ENCODE peak calls at places on chromosomes 1 and 21, in seven cellular contexts. Q is breast epithelium, V is GM12891, X is H54, N is testis, D is uterus, G is NB4. F is an unnamed sample.

GRCh38 chr1:155715777-155716176 is 26.9 kb downstream of the DAP3 start:
- DNase-seq in X (no peak), G (no peak), D (no peak), N (no peak), Q (no peak), V (no peak), F (no peak)

GRCh38 chr21:25080706-25081495 is 526.4 kb downstream of the MRPL39 start:
- DNase-seq in X (no peak), Q (no peak), V (no peak), D (no peak), G (peak), N (no peak), F (no peak)

GRCh38 chr21:22044431-22044830 is 1046.2 kb downstream of the NCAM2 start:
- DNase-seq in G (no peak), Q (no peak), V (no peak), X (no peak), N (no peak), D (no peak), F (no peak)

GRCh38 chr1:89254658-89255287 is 17.9 kb downstream of the GBP5 start:
- DNase-seq in X (no peak), D (no peak), V (no peak), Q (no peak), N (no peak), G (no peak), F (no peak)

GRCh38 chr1:46991083-46991923 is 32.2 kb upstream of the CYP4X1 start:
- DNase-seq in Q (no peak), N (no peak), X (no peak), V (no peak), D (no peak), G (peak), F (no peak)

GRCh38 chr1:85894651-85895050 is 186.4 kb upstream of the ZNHIT6 start:
- DNase-seq in D (no peak), V (peak), G (peak), N (peak), Q (no peak), X (no peak), F (peak)

GRCh38 chr21:17414766-17415165 is 98.1 kb upstream of the CXADR start:
- DNase-seq in X (no peak), Q (no peak), V (no peak), D (no peak), G (no peak), N (no peak), F (no peak)

GRCh38 chr1:234494049-234494448 is 15.1 kb upstream of the TARBP1 start:
- DNase-seq in N (no peak), Q (no peak), D (no peak), G (no peak), X (no peak), V (no peak), F (no peak)

GRCh38 chr1:234562336-234562735 is 47.6 kb downstream of the IRF2BP2 start:
- DNase-seq in D (no peak), G (no peak), X (no peak), Q (no peak), V (no peak), N (peak), F (no peak)

GRCh38 chr1:233734456-233734855 is 120.5 kb downstream of the KCNK1 start:
- DNase-seq in Q (no peak), G (no peak), D (no peak), N (no peak), X (no peak), V (no peak), F (no peak)

GRCh38 chr1:143497374-143497747 is 474.4 kb downstream of the FAM72C start:
- DNase-seq in X (no peak), V (no peak), G (peak), Q (no peak), N (no peak), D (no peak), F (no peak)

GRCh38 chr1:7989762-7990428 is 28.4 kb downstream of the PARK7 start:
- DNase-seq in V (no peak), Q (no peak), N (peak), D (no peak), X (no peak), G (no peak), F (no peak)

GRCh38 chr1:18829671-18830070 is 29.8 kb downstream of the TAS1R2 start:
- DNase-seq in G (no peak), D (no peak), X (no peak), Q (no peak), V (no peak), N (no peak), F (no peak)

GRCh38 chr1:162276493-162276892 is 100.2 kb downstream of the SPATA46 start:
- DNase-seq in X (no peak), N (no peak), Q (no peak), G (peak), V (no peak), D (no peak), F (peak)

GRCh38 chr21:39048064-39048463 is 135.2 kb downstream of the PSMG1 start:
- DNase-seq in Q (no peak), N (no peak), V (no peak), D (no peak), G (no peak), X (no peak), F (no peak)

GRCh38 chr1:240287722-240288121 is 196.0 kb downstream of the FMN2 start:
- DNase-seq in N (no peak), Q (no peak), X (no peak), G (no peak), V (no peak), D (no peak), F (no peak)

GRCh38 chr1:157112186-157112867 is 12.7 kb upstream of the ETV3L start:
- DNase-seq in X (no peak), V (no peak), N (no peak), Q (no peak), G (no peak), D (no peak), F (no peak)

GRCh38 chr1:153799016-153799415 is 23.8 kb downstream of the SLC27A3 start:
- DNase-seq in D (no peak), X (no peak), N (peak), G (no peak), Q (no peak), V (no peak), F (no peak)

GRCh38 chr1:113616201-113616600 is 143.1 kb downstream of the PHTF1 start:
- DNase-seq in X (no peak), Q (no peak), G (no peak), N (no peak), V (no peak), D (no peak), F (no peak)

GRCh38 chr1:215878128-215878527 is 311.0 kb downstream of the KCTD3 start:
- DNase-seq in N (no peak), X (no peak), D (no peak), V (no peak), G (no peak), Q (no peak), F (no peak)

GRCh38 chr1:220817907-220818306 is 31.2 kb downstream of the MTARC1 start:
- DNase-seq in N (no peak), V (no peak), D (peak), G (no peak), X (no peak), Q (no peak), F (no peak)

GRCh38 chr1:53560572-53561487 is 101.6 kb downstream of the DMRTB1 start:
- DNase-seq in N (no peak), Q (no peak), G (no peak), V (no peak), X (no peak), D (peak), F (no peak)

GRCh38 chr1:6181347-6181770 is 1.2 kb upstream of the CHD5 start:
- DNase-seq in V (no peak), X (no peak), D (no peak), Q (no peak), G (no peak), N (peak), F (no peak)

GRCh38 chr1:218390625-218391024 is 45.5 kb downstream of the TGFB2 start:
- DNase-seq in N (no peak), G (no peak), Q (no peak), V (no peak), D (no peak), X (no peak), F (no peak)

GRCh38 chr1:155192346-155193274 is 15.1 kb downstream of the THBS3 start:
- DNase-seq in Q (peak), D (peak), G (peak), X (no peak), V (no peak), N (no peak), F (peak)

GRCh38 chr21:45447821-45448220 is 42.9 kb downstream of the COL18A1 start:
- DNase-seq in X (no peak), Q (peak), N (no peak), V (no peak), D (no peak), G (no peak), F (no peak)

GRCh38 chr1:2088434-2088833 is 38.2 kb downstream of the PRKCZ start:
- DNase-seq in X (peak), G (no peak), N (no peak), Q (no peak), D (peak), V (no peak), F (no peak)

GRCh38 chr1:222867316-222867715 is 52.5 kb downstream of the DISP1 start:
- DNase-seq in N (no peak), V (no peak), Q (no peak), X (no peak), G (no peak), D (no peak), F (no peak)

GRCh38 chr21:46154155-46154954 is 1.0 kb downstream of the FTCD start:
- DNase-seq in V (no peak), Q (no peak), G (no peak), N (peak), D (peak), X (no peak), F (no peak)

GRCh38 chr1:91553196-91553595 is 52.5 kb downstream of the CDC7 start:
- DNase-seq in D (peak), V (no peak), X (no peak), N (no peak), Q (peak), G (no peak), F (no peak)

GRCh38 chr1:231418101-231418740 is 3.9 kb downstream of the EGLN1 start:
- DNase-seq in N (no peak), G (no peak), D (no peak), V (no peak), Q (no peak), X (no peak), F (no peak)

GRCh38 chr1:182762536-182762935 is 27.0 kb upstream of the NPL start:
- DNase-seq in X (no peak), Q (no peak), D (no peak), N (no peak), V (no peak), G (no peak), F (no peak)

GRCh38 chr21:36813071-36813470 is 114.2 kb downstream of the SIM2 start:
- DNase-seq in X (no peak), V (no peak), N (no peak), D (no peak), G (no peak), Q (no peak), F (no peak)

DNA sequence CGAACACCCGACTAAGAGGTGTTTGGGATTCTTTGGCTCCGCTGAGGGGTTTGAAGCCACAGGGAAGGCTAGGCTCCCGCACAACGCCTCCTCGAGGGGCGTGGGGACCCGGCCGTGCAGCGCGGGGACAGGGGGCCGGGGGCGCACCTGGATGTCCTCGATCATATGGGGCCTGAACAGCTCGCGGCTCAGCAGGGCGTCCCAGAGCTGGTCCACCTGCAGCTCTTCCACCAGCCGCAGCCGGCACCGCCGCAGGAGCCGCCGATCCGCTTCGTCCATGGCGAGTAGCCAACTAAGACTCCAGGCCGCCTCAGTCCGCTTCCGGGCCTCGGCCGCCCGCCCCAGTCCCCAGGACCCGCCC is at the start of gene CASP9:
- DNase-seq in X (peak), V (no peak), N (no peak), G (no peak), Q (no peak), D (no peak), F (no peak)
- TF ChIP-seq POLR2A in X (peak), V (peak), N (no peak), G (peak), Q (no peak), D (no peak), F (no peak)

GRCh38 chr1:43454270-43455011 is 710 bp upstream of the HYI start:
- DNase-seq in X (no peak), N (peak), D (peak), G (peak), V (peak), Q (peak), F (peak)
- TF ChIP-seq POLR2A in X (no peak), N (no peak), D (peak), G (no peak), V (peak), Q (no peak), F (peak)

GRCh38 chr1:41278076-41278475 is 36.0 kb upstream of the SCMH1 start:
- DNase-seq in V (no peak), N (no peak), Q (no peak), G (peak), X (no peak), D (no peak), F (no peak)
- TF ChIP-seq POLR2A in V (no peak), N (no peak), Q (no peak), G (no peak), X (no peak), D (no peak), F (no peak)

DNA sequence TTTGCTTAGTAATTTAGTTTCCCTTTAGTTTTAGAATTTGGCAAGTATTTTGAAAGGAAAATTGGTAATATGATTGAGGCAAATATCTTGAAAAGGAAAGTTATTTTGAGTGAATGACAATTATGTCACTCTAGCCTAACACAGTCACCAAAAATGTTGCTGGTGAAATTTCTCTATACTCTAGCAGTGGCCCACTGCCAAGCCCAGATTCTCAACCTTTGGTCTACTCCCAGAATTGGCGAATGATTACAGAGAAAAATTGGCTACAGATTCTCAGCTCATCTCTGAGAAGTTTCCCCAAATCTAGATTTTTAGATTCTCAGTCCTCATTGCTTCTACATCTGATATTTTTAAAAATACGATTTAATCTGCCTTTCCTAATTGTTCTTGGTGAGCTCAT is 84.9 kb downstream of the PIGK start:
- DNase-seq in X (no peak), N (no peak), Q (no peak), D (no peak), V (no peak), G (no peak), F (no peak)
- TF ChIP-seq POLR2A in X (no peak), N (no peak), Q (no peak), D (no peak), V (no peak), G (no peak), F (no peak)

GRCh38 chr1:21021311-21021710 is 155.4 kb downstream of the EIF4G3 start:
- DNase-seq in G (no peak), D (no peak), V (no peak), Q (no peak), X (no peak), N (no peak), F (no peak)

GRCh38 chr1:21018673-21019072 is 158.0 kb downstream of the EIF4G3 start:
- DNase-seq in D (no peak), X (no peak), Q (no peak), N (no peak), G (no peak), V (no peak), F (no peak)

GRCh38 chr1:21020151-21020550 is 156.5 kb downstream of the EIF4G3 start:
- DNase-seq in X (no peak), V (no peak), Q (no peak), N (no peak), D (no peak), G (no peak), F (no peak)

GRCh38 chr1:21024918-21025317 is 151.8 kb downstream of the EIF4G3 start:
- DNase-seq in X (no peak), G (no peak), Q (no peak), N (no peak), D (no peak), V (no peak), F (no peak)

GRCh38 chr1:21022279-21023040 is 154.2 kb downstream of the EIF4G3 start:
- DNase-seq in Q (peak), N (peak), D (peak), V (peak), X (peak), G (peak), F (peak)
- TF ChIP-seq POLR2A in Q (no peak), N (no peak), D (peak), V (no peak), X (no peak), G (no peak), F (peak)

GRCh38 chr1:37732111-37732780 is 32.7 kb downstream of the EPHA10 start:
- DNase-seq in G (no peak), X (no peak), Q (no peak), N (no peak), V (no peak), D (no peak), F (no peak)
- TF ChIP-seq POLR2A in G (no peak), X (no peak), Q (no peak), N (no peak), V (no peak), D (no peak), F (no peak)

GRCh38 chr1:59177756-59178155 is 119.1 kb upstream of the FGGY start:
- DNase-seq in Q (no peak), X (no peak), N (no peak), D (no peak), G (peak), V (no peak), F (no peak)

GRCh38 chr1:59178339-59178744 is 118.6 kb upstream of the FGGY start:
- DNase-seq in Q (no peak), V (no peak), G (no peak), X (no peak), D (peak), N (peak), F (no peak)

GRCh38 chr1:59178803-59179202 is 118.1 kb upstream of the FGGY start:
- DNase-seq in G (no peak), D (peak), X (no peak), V (no peak), Q (no peak), N (peak), F (no peak)

GRCh38 chr1:59179673-59180072 is 117.2 kb upstream of the FGGY start:
- DNase-seq in Q (no peak), G (no peak), D (no peak), N (no peak), V (no peak), X (no peak), F (no peak)

GRCh38 chr1:59180715-59181114 is 116.2 kb upstream of the FGGY start:
- DNase-seq in G (no peak), V (no peak), X (no peak), N (no peak), D (no peak), Q (no peak), F (no peak)
- TF ChIP-seq POLR2A in G (no peak), V (no peak), X (no peak), N (no peak), D (no peak), Q (no peak), F (no peak)

DNA sequence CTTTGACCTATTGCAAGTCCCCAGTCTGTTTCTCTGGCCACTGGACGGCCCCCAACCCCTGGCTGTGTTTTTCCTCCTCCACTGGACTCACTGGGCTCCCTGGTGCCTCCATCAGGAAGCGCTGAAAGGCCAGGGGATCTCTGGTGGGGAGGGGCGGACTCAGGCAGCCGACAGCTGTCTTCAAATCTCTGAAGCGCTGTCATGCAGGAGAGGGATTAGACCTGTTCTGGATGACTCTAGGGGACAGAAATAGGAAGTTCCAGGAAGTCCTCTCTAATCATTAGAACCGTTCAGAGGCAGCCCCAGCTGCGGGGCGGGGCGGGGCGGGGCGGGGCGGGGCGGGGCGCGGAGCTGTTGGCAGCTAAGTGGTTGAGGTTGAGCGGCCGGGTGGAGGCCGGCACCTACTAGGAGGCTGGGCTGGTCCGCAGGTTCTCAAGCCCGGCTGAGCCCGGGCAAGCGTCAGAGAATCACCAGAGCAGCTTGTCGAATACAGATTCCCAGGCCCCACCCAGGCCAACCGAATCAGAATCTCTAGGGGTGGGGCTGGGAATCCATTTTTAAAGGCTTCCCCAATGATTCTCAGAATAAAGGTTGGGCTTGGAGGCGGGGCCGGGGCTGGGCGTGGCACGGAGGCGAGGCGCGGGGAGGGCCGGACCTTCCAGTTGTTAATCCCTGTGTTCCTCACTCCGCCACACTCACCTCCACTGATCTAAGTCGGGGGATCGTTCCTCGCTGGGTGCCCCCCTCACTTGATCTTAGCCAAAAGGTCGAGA is 11.4 kb upstream of the PHLDA3 start:
- DNase-seq in X (no peak), G (peak), Q (peak), V (peak), N (peak), D (peak), F (peak)
- TF ChIP-seq POLR2A in X (no peak), G (no peak), Q (no peak), V (no peak), N (no peak), D (peak), F (no peak)